ENCODE peak calls at places on chromosomes 2 and 18, in four cellular contexts. F, E, U and I are unnamed samples.

GRCh38 chr2:234286118-234286598 is 210.7 kb downstream of the ARL4C start:
- DNase-seq in F (no peak), E (no peak), U (no peak), I (no peak)

GRCh38 chr2:102224824-102225739 is 38.3 kb downstream of the IL1RL2 start:
- DNase-seq in F (no peak), E (no peak), U (no peak), I (no peak)

GRCh38 chr2:178202927-178203326 is 8.6 kb downstream of the OSBPL6 start:
- DNase-seq in F (no peak), E (no peak), U (no peak), I (no peak)

GRCh38 chr18:55351220-55351619 is 236.8 kb downstream of the TCF4 start:
- DNase-seq in F (no peak), E (no peak), U (no peak), I (no peak)

GRCh38 chr18:11860594-11861450 is 9.6 kb downstream of the CHMP1B start:
- DNase-seq in F (no peak), E (no peak), U (no peak), I (no peak)

GRCh38 chr2:158713523-158714138 is 81.5 kb upstream of the DAPL1 start:
- DNase-seq in F (no peak), E (no peak), U (no peak), I (no peak)

GRCh38 chr18:3234457-3234856 is 13.1 kb upstream of the MYL12A start:
- DNase-seq in F (no peak), E (no peak), U (no peak), I (no peak)

GRCh38 chr2:241666627-241667400 is 19.8 kb downstream of the DTYMK start:
- DNase-seq in F (no peak), E (no peak), U (no peak), I (no peak)

GRCh38 chr2:31812051-31812798 is 198.6 kb downstream of the MEMO1 start:
- DNase-seq in F (no peak), E (no peak), U (peak; percentile 74), I (no peak)

GRCh38 chr2:203582468-203582867 is 47.4 kb upstream of the RAPH1 start:
- DNase-seq in F (no peak), E (no peak), U (no peak), I (no peak)

GRCh38 chr18:55243852-55244251 is 284.6 kb upstream of the CCDC68 start:
- DNase-seq in F (no peak), E (no peak), U (no peak), I (no peak)

GRCh38 chr2:202765435-202765834 is 106.1 kb downstream of the ICA1L start:
- DNase-seq in F (no peak), E (no peak), U (no peak), I (no peak)

GRCh38 chr18:80233899-80234298 is 13.4 kb downstream of the PARD6G start:
- DNase-seq in F (no peak), E (no peak), U (no peak), I (no peak)

GRCh38 chr2:207833265-207833751 is 63.6 kb upstream of the FZD5 start:
- DNase-seq in F (no peak), E (no peak), U (peak; percentile 75), I (no peak)

GRCh38 chr2:234712421-234712935 is 215.6 kb upstream of the ARL4C start:
- DNase-seq in F (no peak), E (no peak), U (no peak), I (no peak)

GRCh38 chr2:119638891-119639539 is 40.0 kb upstream of the TMEM177 start:
- DNase-seq in F (no peak), E (no peak), U (no peak), I (no peak)

GRCh38 chr2:73070651-73071451 is 661 bp downstream of the SFXN5 start:
- DNase-seq in F (peak; percentile 96), E (peak; percentile 98), U (peak; percentile 99), I (peak; percentile 99)

GRCh38 chr2:237731663-237732062 is 66.9 kb upstream of the RBM44 start:
- DNase-seq in F (no peak), E (peak; percentile 52), U (no peak), I (no peak)

GRCh38 chr2:63614983-63615945 is 26.5 kb downstream of the MDH1 start:
- DNase-seq in F (no peak), E (no peak), U (no peak), I (no peak)

DNA sequence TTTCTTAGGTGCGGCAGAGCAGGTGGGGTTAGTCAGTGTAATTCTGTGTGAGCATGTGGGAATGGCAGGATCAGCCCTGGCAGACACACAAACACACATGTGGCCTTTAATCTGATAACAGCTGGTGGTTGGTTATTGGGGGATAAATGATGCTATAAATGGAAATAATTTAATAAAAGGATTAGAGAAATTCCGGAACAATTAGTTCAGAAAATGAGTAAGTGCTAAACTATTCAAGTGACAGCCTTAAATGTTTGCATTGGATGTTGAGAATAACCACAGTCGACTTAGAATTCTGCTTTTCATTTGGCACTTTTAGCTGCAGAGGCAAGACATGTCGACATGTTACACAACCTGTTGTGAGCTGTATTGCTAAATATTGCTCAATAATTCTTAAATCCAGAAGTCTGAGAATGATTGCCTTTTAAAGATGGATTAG is 7.2 kb downstream of the SMYD1 start:
- DNase-seq in F (no peak), E (no peak), U (no peak), I (no peak)
- TF ChIP-seq CTCF in F (no peak), E (no peak), U (no peak), I (no peak)

GRCh38 chr2:54561010-54561409 is 104.9 kb downstream of the SPTBN1 start:
- DNase-seq in F (no peak), E (no peak), U (no peak), I (no peak)
- TF ChIP-seq CTCF in F (no peak), E (no peak), U (no peak), I (no peak)

GRCh38 chr2:25309402-25309801 is 32.3 kb downstream of the DNMT3A start:
- DNase-seq in F (no peak), E (peak; percentile 54), U (peak; percentile 61), I (peak; percentile 46)
- TF ChIP-seq CTCF in F (peak; percentile 16), E (no peak), U (peak; percentile 23), I (no peak)

GRCh38 chr2:21103274-21103891 is 20.4 kb upstream of the TDRD15 start:
- DNase-seq in F (no peak), E (no peak), U (no peak), I (no peak)
- TF ChIP-seq CTCF in F (no peak), E (no peak), U (no peak), I (no peak)

GRCh38 chr2:14903709-14904374 is 271.3 kb downstream of the LRATD1 start:
- DNase-seq in F (no peak), E (peak; percentile 51), U (peak; percentile 83), I (peak; percentile 16)

GRCh38 chr2:14905571-14905970 is 273.1 kb downstream of the LRATD1 start:
- DNase-seq in F (no peak), E (no peak), U (no peak), I (no peak)

GRCh38 chr2:14909795-14910194 is 277.3 kb downstream of the LRATD1 start:
- DNase-seq in F (no peak), E (no peak), U (no peak), I (no peak)

GRCh38 chr2:14910659-14911058 is 278.1 kb downstream of the LRATD1 start:
- DNase-seq in F (no peak), E (no peak), U (no peak), I (no peak)

GRCh38 chr2:14907014-14907612 is 274.6 kb downstream of the LRATD1 start:
- DNase-seq in F (no peak), E (peak; percentile 6), U (no peak), I (no peak)
- TF ChIP-seq CTCF in F (no peak), E (peak; percentile 39), U (peak; percentile 7), I (no peak)

GRCh38 chr2:13308989-13309388 is 592.3 kb downstream of the TRIB2 start:
- DNase-seq in F (no peak), E (no peak), U (no peak), I (no peak)
- TF ChIP-seq CTCF in F (no peak), E (no peak), U (no peak), I (no peak)